ENCODE peak calls at places on chromosome 21, in five cellular contexts. V is BJ; H is GM06990; I is CD8-positive, alpha-beta T cell; K is GM23338. R is an unnamed sample.

GRCh38 chr21:38839683-38840286 is 34.1 kb downstream of the ETS2 start:
- DNase-seq in V (peak; percentile 68), H (no peak), I (no peak), K (no peak), R (peak; percentile 67)

GRCh38 chr21:37711294-37711844 is 204.9 kb downstream of the KCNJ6 start:
- DNase-seq in H (no peak), I (no peak), K (no peak), V (no peak), R (no peak)

GRCh38 chr21:38910390-38911008 is 104.8 kb downstream of the ETS2 start:
- DNase-seq in K (no peak), H (no peak), V (no peak), I (no peak), R (no peak)

GRCh38 chr21:38188037-38188436 is 68.8 kb upstream of the KCNJ15 start:
- DNase-seq in H (no peak), I (no peak), K (no peak), V (no peak), R (no peak)

GRCh38 chr21:37551406-37552355 is 185.1 kb downstream of the DYRK1A start:
- DNase-seq in I (no peak), V (no peak), K (no peak), H (no peak), R (no peak)

GRCh38 chr21:42618713-42619112 is 34.7 kb upstream of the PDE9A start:
- DNase-seq in K (no peak), H (no peak), I (no peak), V (no peak), R (no peak)

GRCh38 chr21:42591170-42591869 is 62.1 kb upstream of the PDE9A start:
- DNase-seq in I (peak; percentile 39), V (no peak), H (no peak), K (no peak), R (no peak)

GRCh38 chr21:32412998-32413504 is 545 bp downstream of the EVA1C start:
- DNase-seq in I (no peak), K (peak; percentile 63), H (no peak), V (no peak), R (no peak)

GRCh38 chr21:25913488-25913887 is 178.7 kb downstream of the GABPA start:
- DNase-seq in I (no peak), K (no peak), V (no peak), H (no peak), R (no peak)

GRCh38 chr21:32515869-32516268 is 69.5 kb downstream of the TCP10L start:
- DNase-seq in K (no peak), V (no peak), I (no peak), H (no peak), R (no peak)

GRCh38 chr21:36699546-36700294 is 805 bp downstream of the SIM2 start:
- DNase-seq in V (no peak), K (peak; percentile 46), I (no peak), H (no peak), R (no peak)

GRCh38 chr21:38334866-38335265 is 78.1 kb downstream of the KCNJ15 start:
- DNase-seq in H (no peak), V (no peak), I (peak; percentile 29), K (no peak), R (no peak)

GRCh38 chr21:30044447-30045064 is 104.8 kb upstream of the GRIK1 start:
- DNase-seq in H (no peak), I (no peak), K (peak; percentile 60), V (no peak), R (no peak)

GRCh38 chr21:31660134-31660565 is 657 bp downstream of the SOD1 start:
- DNase-seq in I (peak; percentile 67), V (no peak), H (peak; percentile 52), K (peak; percentile 44), R (no peak)

GRCh38 chr21:45640888-45641479 is 2.5 kb upstream of the PCBP3 start:
- DNase-seq in H (no peak), I (no peak), V (no peak), K (peak; percentile 77), R (no peak)

GRCh38 chr21:36575306-36575705 is 95.4 kb upstream of the CLDN14 start:
- DNase-seq in K (no peak), H (no peak), V (no peak), I (no peak), R (no peak)

GRCh38 chr21:31659286-31660133 is at the start of gene SOD1:
- DNase-seq in V (peak; percentile 32), H (peak; percentile 95), K (peak; percentile 97), I (peak; percentile 98), R (peak; percentile 62)

GRCh38 chr21:33023574-33024277 is 2.0 kb upstream of the OLIG2 start:
- DNase-seq in I (no peak), K (peak; percentile 61), H (no peak), V (no peak), R (no peak)

GRCh38 chr21:37371041-37371397 is 4.4 kb downstream of the DYRK1A start:
- DNase-seq in I (no peak), K (no peak), V (no peak), H (no peak), R (no peak)

DNA sequence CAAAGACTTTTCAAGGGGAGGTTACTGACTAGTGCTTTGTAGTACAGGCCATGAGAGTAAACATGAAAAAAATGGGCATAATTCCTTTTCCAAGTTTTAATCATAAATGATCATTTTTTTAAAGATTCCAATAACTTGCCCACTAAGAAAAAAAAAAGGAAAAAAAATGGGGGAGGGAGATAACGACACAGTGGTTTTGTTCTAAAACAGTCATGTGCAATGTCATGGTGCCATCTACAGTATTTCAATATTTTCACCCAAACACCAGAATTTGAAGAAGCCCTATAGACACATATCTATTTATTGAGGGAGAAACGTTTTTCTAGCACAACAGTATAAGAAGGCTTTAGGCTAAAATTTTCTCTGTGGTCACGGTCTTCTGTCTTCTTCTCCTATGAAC is 250.2 kb downstream of the LTN1 start:
- DNase-seq in I (no peak), V (no peak), K (no peak), H (no peak), R (no peak)
- TF ChIP-seq CTCF in I (no peak), V (peak; percentile 38), K (no peak), H (no peak), R (peak; percentile 12)

DNA sequence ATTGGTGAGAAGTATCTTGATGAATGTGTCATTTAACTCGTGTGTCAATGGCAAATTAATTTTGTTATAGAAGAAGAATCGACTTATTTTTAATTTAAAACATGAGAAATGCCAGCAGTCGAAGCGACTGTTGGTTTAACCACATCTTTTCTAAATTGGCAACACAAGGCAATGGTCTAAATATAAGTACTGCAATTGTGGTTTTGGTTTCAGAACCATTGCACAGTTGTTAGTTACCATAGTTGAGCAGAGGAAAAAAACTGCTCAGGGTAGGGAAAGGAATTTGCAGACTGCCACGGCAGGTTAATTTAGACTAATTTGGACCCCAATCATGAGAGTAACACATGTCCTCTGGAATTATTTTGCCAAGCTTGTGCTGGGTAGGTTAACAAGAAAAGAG is 185.6 kb upstream of the RUNX1 start:
- DNase-seq in K (no peak), V (no peak), I (no peak), H (peak; percentile 62), R (no peak)
- H3K4me3 ChIP-seq in K (no peak overlapping the region), V (no peak overlapping the region), I (no peak overlapping the region), H (no peak overlapping the region), R (no peak overlapping the region)

DNA sequence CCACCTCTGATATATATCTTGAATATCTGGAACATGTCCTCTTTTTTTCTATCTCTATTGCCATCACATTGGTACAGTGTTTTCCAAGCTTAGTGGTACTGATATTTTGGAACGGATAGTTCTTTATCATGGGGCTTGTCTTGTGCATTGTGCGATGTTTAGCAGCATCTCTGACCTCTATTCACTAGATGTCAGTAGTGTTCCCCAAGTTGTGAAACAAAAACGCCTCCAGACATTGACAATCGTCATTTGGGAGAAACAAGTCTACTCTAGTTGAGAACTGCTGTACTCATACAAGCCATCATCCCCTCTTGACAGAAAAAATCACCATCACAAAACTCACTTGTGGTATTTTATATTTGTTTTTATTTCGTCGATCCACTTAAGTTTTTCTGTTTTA is 79.7 kb upstream of the CHODL start:
- DNase-seq in K (peak; percentile 17), V (no peak), I (no peak), H (no peak), R (no peak)
- TF ChIP-seq CTCF in K (peak; percentile 47), V (no peak), I (no peak), H (no peak), R (no peak)

GRCh38 chr21:40730051-40730760 is 116.8 kb downstream of the DSCAM start:
- DNase-seq in H (no peak), I (no peak), V (peak; percentile 56), K (no peak), R (no peak)
- H3K4me3 ChIP-seq in H (no peak overlapping the region), I (no peak overlapping the region), V (no peak overlapping the region), K (no peak overlapping the region), R (no peak overlapping the region)

GRCh38 chr21:34330055-34330454 is 33.8 kb upstream of the KCNE2 start:
- DNase-seq in V (no peak), H (no peak), I (no peak), K (peak; percentile 43), R (no peak)
- TF ChIP-seq CTCF in V (no peak), H (no peak), I (no peak), K (peak; percentile 42), R (no peak)

GRCh38 chr21:16455978-16456377 is 726.2 kb downstream of the USP25 start:
- DNase-seq in V (no peak), K (peak; percentile 4), I (no peak), H (no peak), R (no peak)
- H3K4me3 ChIP-seq in V (no peak overlapping the region), K (no peak overlapping the region), I (no peak overlapping the region), H (no peak overlapping the region), R (no peak overlapping the region)

DNA sequence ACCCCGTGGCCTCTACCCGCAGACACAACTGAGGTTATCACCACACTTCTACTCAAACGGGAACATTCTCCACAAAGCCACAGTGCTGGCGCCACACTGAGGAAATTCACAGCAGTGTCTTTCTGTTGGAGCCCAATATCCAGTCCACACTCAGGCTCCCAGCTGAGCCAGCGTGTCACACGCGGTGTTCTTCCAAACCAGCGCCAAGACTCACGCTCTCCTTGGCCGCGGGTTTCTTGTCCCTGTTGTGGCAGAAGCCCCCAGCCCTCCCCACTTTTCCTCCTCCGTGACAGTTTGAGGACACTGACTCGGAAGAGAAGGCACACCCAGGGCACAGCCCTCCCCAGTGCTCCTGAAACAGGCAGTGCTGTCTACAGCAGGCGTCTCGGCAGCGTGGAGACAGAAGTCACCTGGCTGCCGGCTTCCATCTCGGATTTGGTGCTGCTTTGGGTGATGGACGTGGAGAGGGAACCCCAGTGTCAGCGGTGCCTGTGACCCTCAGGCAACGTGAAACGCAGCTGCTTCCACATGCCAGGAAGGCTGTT is 35.4 kb upstream of the AGPAT3 start:
- DNase-seq in K (peak; percentile 41), I (no peak), V (no peak), H (no peak), R (no peak)
- TF ChIP-seq CTCF in K (peak; percentile 60), I (no peak), V (no peak), H (peak; percentile 6), R (no peak)

GRCh38 chr21:34083357-34083756 is 10.0 kb downstream of the MRPS6 start:
- DNase-seq in V (no peak), K (no peak), H (no peak), I (no peak), R (no peak)
- H3K4me3 ChIP-seq in V (no peak overlapping the region), K (no peak overlapping the region), H (no peak overlapping the region), I (no peak overlapping the region), R (no peak overlapping the region)